ENCODE peak calls at places on chromosomes 6 and 20, in seven cellular contexts. Q is GM23248, F is H9, K is A549, L is PC-3, O is fibroblast of lung, E is OCI-LY7. W is an unnamed sample.

GRCh38 chr20:37821691-37822655 is 81.0 kb upstream of the VSTM2L start:
- DNase-seq in Q (peak; percentile 99), F (no peak), K (no peak), L (no peak), O (peak; percentile 95), E (no peak), W (no peak)

GRCh38 chr6:161835426-161836029 is 561.7 kb upstream of the AGPAT4 start:
- DNase-seq in Q (peak; percentile 30), F (no peak), K (no peak), L (no peak), O (no peak), E (no peak), W (peak; percentile 36)

GRCh38 chr6:155349129-155349528 is 34.8 kb upstream of the TFB1M start:
- DNase-seq in Q (peak; percentile 63), F (no peak), K (no peak), L (no peak), O (peak; percentile 63), E (no peak), W (no peak)

GRCh38 chr20:24773168-24773567 is 175.9 kb upstream of the CST7 start:
- DNase-seq in Q (no peak), F (no peak), K (no peak), L (peak; percentile 23), O (peak; percentile 66), E (no peak), W (no peak)

GRCh38 chr20:10626896-10627295 is 46.9 kb downstream of the JAG1 start:
- DNase-seq in Q (no peak), F (peak; percentile 12), K (no peak), L (no peak), O (no peak), E (no peak), W (no peak)

GRCh38 chr6:1786455-1787108 is 176.9 kb downstream of the FOXC1 start:
- DNase-seq in Q (no peak), F (no peak), K (no peak), L (no peak), O (peak; percentile 30), E (no peak), W (no peak)

GRCh38 chr20:20367681-20368413 is at the start of gene INSM1:
- DNase-seq in Q (no peak), F (peak; percentile 80), K (no peak), L (no peak), O (no peak), E (no peak), W (peak; percentile 47)

GRCh38 chr6:170057034-170057734 is 233.7 kb downstream of the DLL1 start:
- DNase-seq in Q (no peak), F (no peak), K (no peak), L (no peak), O (no peak), E (no peak), W (no peak)

GRCh38 chr6:5112065-5112799 is 27.1 kb downstream of the PPP1R3G start:
- DNase-seq in Q (peak; percentile 90), F (no peak), K (no peak), L (peak; percentile 55), O (peak; percentile 86), E (no peak), W (no peak)

GRCh38 chr6:165662671-165663282 is at the start of gene PDE10A:
- DNase-seq in Q (peak; percentile 25), F (peak; percentile 65), K (peak; percentile 81), L (no peak), O (peak; percentile 19), E (no peak), W (peak; percentile 82)

GRCh38 chr6:157597461-157598312 is 216.7 kb downstream of the ZDHHC14 start:
- DNase-seq in Q (peak; percentile 61), F (peak; percentile 71), K (peak; percentile 28), L (peak; percentile 69), O (no peak), E (peak; percentile 71), W (peak; percentile 75)

GRCh38 chr20:17471606-17472187 is 59.5 kb downstream of the BFSP1 start:
- DNase-seq in Q (no peak), F (no peak), K (no peak), L (no peak), O (no peak), E (no peak), W (no peak)

GRCh38 chr6:41268478-41268877 is 18.0 kb downstream of the TREM1 start:
- DNase-seq in Q (no peak), F (no peak), K (no peak), L (no peak), O (no peak), E (no peak), W (no peak)

GRCh38 chr6:17497701-17498100 is 102.4 kb upstream of the FAM8A1 start:
- DNase-seq in Q (no peak), F (no peak), K (no peak), L (no peak), O (no peak), E (no peak), W (no peak)

GRCh38 chr20:17641520-17641964 is 40.5 kb downstream of the RRBP1 start:
- DNase-seq in Q (no peak), F (no peak), K (no peak), L (no peak), O (no peak), E (no peak), W (no peak)

GRCh38 chr6:82611751-82612150 is 248.1 kb downstream of the TPBG start:
- DNase-seq in Q (no peak), F (no peak), K (no peak), L (no peak), O (no peak), E (no peak), W (no peak)

GRCh38 chr6:51753635-51754034 is 333.8 kb downstream of the PKHD1 start:
- DNase-seq in Q (no peak), F (peak; percentile 76), K (no peak), L (peak; percentile 50), O (no peak), E (peak; percentile 4), W (no peak)

DNA sequence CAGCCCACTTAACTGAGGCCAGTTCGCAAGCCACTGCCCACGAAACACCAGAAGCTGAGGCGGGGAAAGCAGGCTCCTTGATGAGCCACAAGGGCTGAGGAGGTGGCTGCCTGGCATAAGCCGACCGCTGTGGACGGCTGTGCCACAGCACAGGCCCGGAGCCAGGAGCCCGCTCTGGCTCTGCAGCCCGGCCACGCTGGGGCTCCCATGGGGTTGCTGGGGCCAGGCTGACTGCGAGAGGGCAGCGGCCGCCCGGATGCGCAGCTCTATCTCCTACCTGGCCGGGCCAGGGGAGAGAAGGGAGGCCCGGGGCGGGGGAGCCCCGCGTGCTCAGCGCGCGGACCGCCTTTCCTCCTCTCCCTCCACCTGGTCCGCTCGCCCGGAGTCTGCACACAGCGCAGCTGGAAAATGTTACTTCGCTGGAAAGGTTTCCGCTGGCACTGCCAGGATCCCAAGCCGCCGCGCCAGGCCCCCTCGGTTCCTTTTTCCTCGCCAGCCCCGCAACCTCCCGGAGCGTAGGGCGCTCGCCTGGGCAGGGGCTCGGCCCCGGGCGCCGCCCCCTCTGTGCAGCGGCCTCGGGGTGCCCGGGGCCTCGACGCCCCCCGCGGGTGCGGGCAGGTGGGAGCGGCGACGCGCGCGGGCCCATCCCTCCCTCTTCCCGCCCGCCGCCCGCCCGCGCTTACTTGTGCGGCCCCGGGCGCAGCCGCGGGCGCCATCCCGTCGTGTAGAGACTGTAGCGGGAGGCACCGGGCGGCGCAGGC is 653 bp downstream of the EMILIN3 start:
- DNase-seq in Q (peak; percentile 38), F (peak; percentile 46), K (no peak), L (no peak), O (no peak), E (no peak), W (peak; percentile 78)
- H3K4me2 ChIP-seq in Q (peak overlapping the region; percentile 39), F (peak overlapping the region; percentile 20), K (peak overlapping the region; percentile 88), L (no peak overlapping the region), O (no peak overlapping the region), E (no peak overlapping the region), W (peak overlapping the region; percentile 24)

GRCh38 chr20:63411898-63412631 is 50.9 kb upstream of the CHRNA4 start:
- DNase-seq in Q (no peak), F (no peak), K (no peak), L (no peak), O (no peak), E (no peak), W (no peak)
- H3K4me2 ChIP-seq in Q (no peak overlapping the region), F (no peak overlapping the region), K (no peak overlapping the region), L (no peak overlapping the region), O (no peak overlapping the region), E (no peak overlapping the region), W (no peak overlapping the region)

DNA sequence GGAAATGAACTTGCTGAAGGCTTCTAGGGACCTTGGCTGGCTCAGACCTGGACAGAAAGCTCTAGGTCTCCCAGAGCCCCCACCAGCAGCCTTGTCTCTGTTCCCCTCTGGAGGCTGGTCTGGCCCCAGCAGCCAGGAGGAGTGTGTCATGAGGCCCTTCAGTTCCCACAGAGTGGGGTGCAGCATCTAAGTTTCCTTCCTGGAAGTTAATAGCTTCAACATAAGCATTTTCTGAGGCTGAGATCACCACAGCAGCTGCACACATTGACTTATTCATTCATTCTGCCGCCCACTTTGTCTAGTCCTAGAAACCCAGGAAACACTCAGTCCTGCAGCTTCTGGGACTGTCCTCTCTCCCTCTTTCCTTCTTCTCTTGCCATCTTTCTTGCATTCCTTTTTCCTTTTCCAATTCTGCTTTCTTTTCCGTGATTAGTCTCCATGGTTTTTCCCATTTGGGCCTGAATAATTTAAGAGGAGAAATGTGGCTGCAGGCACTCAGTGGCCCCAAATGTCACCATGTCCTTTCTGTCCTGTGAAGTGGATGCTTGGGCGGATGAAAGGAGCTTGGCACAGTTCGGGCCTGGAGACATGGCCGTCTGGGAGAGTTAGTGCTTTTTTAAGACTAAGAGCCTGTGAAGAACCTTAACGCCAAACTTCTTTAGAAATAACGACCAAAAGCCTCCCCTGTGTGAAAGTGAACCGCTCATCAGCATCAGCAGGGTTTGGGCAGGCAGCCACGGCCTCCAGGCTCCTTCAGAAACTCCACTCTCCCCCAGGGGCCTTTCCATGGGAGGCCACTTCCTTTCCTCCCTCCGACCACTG is 31.0 kb upstream of the PCMTD2 start:
- DNase-seq in Q (peak; percentile 97), F (no peak), K (no peak), L (peak; percentile 38), O (peak; percentile 98), E (no peak), W (no peak)
- H3K4me2 ChIP-seq in Q (peak overlapping the region; percentile 71), F (no peak overlapping the region), K (no peak overlapping the region), L (no peak overlapping the region), O (peak overlapping the region; percentile 18), E (no peak overlapping the region), W (peak overlapping the region; percentile 12)

GRCh38 chr20:40908311-40908710 is 120.3 kb upstream of the TOP1 start:
- DNase-seq in Q (no peak), F (no peak), K (no peak), L (no peak), O (no peak), E (no peak), W (no peak)
- H3K4me2 ChIP-seq in Q (no peak overlapping the region), F (no peak overlapping the region), K (no peak overlapping the region), L (no peak overlapping the region), O (no peak overlapping the region), E (no peak overlapping the region), W (no peak overlapping the region)

W was measured in SK-N-SH.